ENCODE peak calls at places on chromosomes 11 and 22, in seven cellular contexts. G, J, K, Y, I, B and P are unnamed samples.

GRCh38 chr11:66858939-66859685 is 2.2 kb downstream of the LRFN4 start:
- DNase-seq in G (no peak), Y (no peak), K (no peak), I (no peak), J (no peak), B (no peak), P (no peak)

GRCh38 chr11:11843233-11843632 is 1.5 kb downstream of the USP47 start:
- DNase-seq in B (no peak), I (no peak), J (no peak), K (no peak), G (no peak), Y (peak), P (no peak)

GRCh38 chr11:12845739-12846358 is 163.3 kb upstream of the RASSF10 start:
- DNase-seq in B (no peak), I (peak), Y (peak), K (peak), G (no peak), J (peak), P (no peak)

GRCh38 chr11:62108017-62108750 is 15.6 kb upstream of the INCENP start:
- DNase-seq in K (peak), Y (peak), B (no peak), J (no peak), I (no peak), G (peak), P (peak)

GRCh38 chr11:7186190-7186589 is 65.5 kb upstream of the SYT9 start:
- DNase-seq in Y (no peak), K (no peak), G (no peak), B (no peak), J (no peak), I (no peak), P (no peak)

GRCh38 chr11:9616042-9616640 is 42.7 kb downstream of the WEE1 start:
- DNase-seq in Y (no peak), K (no peak), J (no peak), B (no peak), G (no peak), I (no peak), P (no peak)

GRCh38 chr11:134815404-134815803 is 403.4 kb upstream of the B3GAT1 start:
- DNase-seq in J (no peak), G (no peak), Y (no peak), I (no peak), B (no peak), K (no peak), P (no peak)

GRCh38 chr11:9385288-9385902 is 943 bp downstream of the IPO7 start:
- DNase-seq in Y (no peak), B (no peak), K (no peak), G (no peak), I (peak), J (no peak), P (no peak)

GRCh38 chr11:2398664-2399355 is 1.7 kb upstream of the TSSC4 start:
- DNase-seq in Y (no peak), G (no peak), I (no peak), J (no peak), B (no peak), K (no peak), P (no peak)

GRCh38 chr11:27161071-27161470 is 120.5 kb downstream of the BBOX1 start:
- DNase-seq in K (no peak), B (no peak), G (no peak), Y (no peak), J (no peak), I (no peak), P (no peak)

GRCh38 chr11:132402056-132402684 is 1031.8 kb downstream of the NTM start:
- DNase-seq in I (peak), B (peak), K (peak), G (no peak), Y (peak), J (no peak), P (peak)

GRCh38 chr11:82536706-82537105 is 197.0 kb downstream of the FAM181B start:
- DNase-seq in Y (no peak), J (no peak), G (no peak), B (no peak), K (no peak), I (no peak), P (no peak)

GRCh38 chr22:39290724-39291161 is 28.7 kb downstream of the RPL3 start:
- DNase-seq in Y (no peak), J (no peak), K (no peak), I (no peak), G (no peak), B (no peak), P (no peak)

GRCh38 chr11:65112551-65113360 is 1.1 kb downstream of the TM7SF2 start:
- DNase-seq in B (no peak), G (peak), I (peak), Y (peak), J (no peak), K (peak), P (peak)

GRCh38 chr22:45764051-45764450 is 92.4 kb downstream of the ATXN10 start:
- DNase-seq in J (no peak), Y (peak), I (no peak), G (no peak), B (no peak), K (no peak), P (no peak)

GRCh38 chr11:63165710-63166310 is 21.8 kb upstream of the SLC22A24 start:
- DNase-seq in G (no peak), K (no peak), J (no peak), I (no peak), B (no peak), Y (no peak), P (no peak)

GRCh38 chr22:18023509-18024275 is 669 bp downstream of the MICAL3 start:
- DNase-seq in B (no peak), I (peak), G (no peak), Y (peak), K (peak), J (peak), P (peak)

GRCh38 chr22:22841598-22841997 is 46.0 kb upstream of the IGLL5 start:
- DNase-seq in K (no peak), G (no peak), Y (no peak), B (no peak), I (no peak), J (no peak), P (no peak)